ENCODE peak calls at places on chromosomes 13 and 19, in four cellular contexts. T is mammary epithelial cell, Y is GM23338, J is astrocyte. F is an unnamed sample.

GRCh38 chr13:68574053-68574452 is 1343.9 kb upstream of the PCDH9 start:
- DNase-seq in J (no peak), Y (no peak), T (no peak), F (no peak)

GRCh38 chr19:48509467-48510194 is 2.0 kb downstream of the LMTK3 start:
- DNase-seq in T (no peak), Y (peak), J (no peak), F (no peak)

GRCh38 chr13:110867380-110867779 is 47.5 kb downstream of the ANKRD10 start:
- DNase-seq in J (no peak), Y (no peak), T (no peak), F (no peak)

GRCh38 chr19:32873560-32873959 is 4.0 kb upstream of the SLC7A9 start:
- DNase-seq in J (no peak), Y (no peak), T (no peak), F (no peak)

GRCh38 chr19:27741236-27741635 is 1471.7 kb downstream of the UQCRFS1 start:
- DNase-seq in T (no peak), J (no peak), Y (no peak), F (no peak)

GRCh38 chr19:47475460-47475859 is 3.8 kb upstream of the SLC8A2 start:
- DNase-seq in T (no peak), Y (no peak), J (no peak), F (no peak)

GRCh38 chr13:20127563-20128458 is 33.0 kb downstream of the GJA3 start:
- DNase-seq in Y (peak), J (peak), T (peak), F (peak)

GRCh38 chr19:45901912-45902650 is at the start of gene MYPOP:
- DNase-seq in T (no peak), J (no peak), Y (peak), F (no peak)

GRCh38 chr13:39777527-39778061 is 122.1 kb downstream of the COG6 start:
- DNase-seq in J (peak), Y (peak), T (peak), F (peak)

GRCh38 chr19:1975081-1975480 is 34.1 kb downstream of the CSNK1G2 start:
- DNase-seq in Y (no peak), J (peak), T (no peak), F (no peak)

GRCh38 chr19:34391813-34392212 is 12.4 kb upstream of the PDCD2L start:
- DNase-seq in T (no peak), J (no peak), Y (no peak), F (no peak)

GRCh38 chr13:49701481-49701880 is 10.2 kb upstream of the EBPL start:
- DNase-seq in T (no peak), J (no peak), Y (no peak), F (no peak)

GRCh38 chr19:8615813-8616596 is 5.5 kb upstream of the ADAMTS10 start:
- DNase-seq in T (no peak), Y (peak), J (no peak), F (no peak)

GRCh38 chr13:97492257-97492656 is 58.3 kb downstream of the RAP2A start:
- DNase-seq in T (no peak), Y (no peak), J (no peak), F (no peak)

GRCh38 chr19:10601999-10602329 is 14.9 kb upstream of the AP1M2 start:
- DNase-seq in J (peak), Y (no peak), T (no peak), F (no peak)

GRCh38 chr19:29318581-29318980 is 105.6 kb upstream of the UQCRFS1 start:
- DNase-seq in T (no peak), J (no peak), Y (no peak), F (no peak)

GRCh38 chr19:31532034-31532433 is 182.8 kb upstream of the TSHZ3 start:
- DNase-seq in Y (no peak), T (no peak), J (no peak), F (no peak)

GRCh38 chr19:41395355-41395754 is 1.8 kb downstream of the EXOSC5 start:
- DNase-seq in T (no peak), Y (no peak), J (no peak), F (no peak)

GRCh38 chr13:112627161-112627560 is 39.2 kb upstream of the TUBGCP3 start:
- DNase-seq in J (no peak), T (no peak), Y (no peak), F (no peak)

GRCh38 chr19:18160792-18161690 is 8.1 kb downstream of the PIK3R2 start:
- DNase-seq in T (peak), J (no peak), Y (peak), F (no peak)

GRCh38 chr13:42477588-42478190 is 96.3 kb upstream of the TNFSF11 start:
- DNase-seq in T (no peak), Y (no peak), J (no peak), F (no peak)

GRCh38 chr19:55350620-55351315 is 3.8 kb downstream of the COX6B2 start:
- DNase-seq in T (no peak), Y (no peak), J (no peak), F (no peak)

GRCh38 chr19:48654299-48655059 is 8.5 kb upstream of the CA11 start:
- DNase-seq in J (no peak), Y (no peak), T (no peak), F (no peak)

GRCh38 chr13:97004886-97005285 is 10.6 kb upstream of the OXGR1 start:
- DNase-seq in Y (no peak), J (no peak), T (no peak), F (no peak)

GRCh38 chr19:42152285-42152684 is 20.0 kb upstream of the POU2F2 start:
- DNase-seq in J (no peak), Y (no peak), T (no peak), F (no peak)

GRCh38 chr13:23715762-23716235 is 145.6 kb downstream of the TNFRSF19 start:
- DNase-seq in Y (peak), T (no peak), J (no peak), F (no peak)

GRCh38 chr13:41384749-41385503 is 72.4 kb upstream of the RGCC start:
- DNase-seq in Y (peak), J (no peak), T (no peak), F (no peak)

GRCh38 chr19:14198384-14199376 is 7.3 kb downstream of the ADGRL1 start:
- DNase-seq in Y (peak), J (no peak), T (no peak), F (no peak)

GRCh38 chr19:55986487-55986886 is at the start of gene NLRP5:
- DNase-seq in J (no peak), T (no peak), Y (no peak), F (no peak)

GRCh38 chr13:45255253-45255987 is 54.6 kb upstream of the KCTD4 start:
- DNase-seq in J (no peak), T (no peak), Y (no peak), F (no peak)

GRCh38 chr13:37403776-37404497 is 194.6 kb downstream of the POSTN start:
- DNase-seq in T (peak), J (peak), Y (no peak), F (no peak)

DNA sequence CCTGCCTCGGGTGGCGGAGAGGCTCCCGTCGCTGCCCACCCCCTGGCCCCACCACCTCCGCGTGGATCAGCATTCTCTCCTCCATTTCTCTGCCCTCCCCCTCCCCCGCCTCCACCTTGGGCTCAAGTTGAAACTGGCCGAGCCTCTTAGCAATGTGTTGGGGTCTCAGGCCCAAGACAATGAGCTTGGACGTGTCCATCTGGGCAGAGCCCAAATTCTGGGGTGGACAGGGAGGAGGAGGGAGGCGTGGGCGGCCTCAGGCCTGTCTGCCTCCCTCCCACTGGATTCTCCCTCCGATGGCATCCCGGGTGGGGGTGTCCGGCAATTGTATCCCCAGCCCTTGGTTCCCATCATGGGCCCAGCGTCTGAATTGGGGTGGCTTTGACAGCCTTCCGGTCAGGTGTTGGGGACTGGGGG is 1.2 kb downstream of the CELF5 start:
- DNase-seq in J (no peak), T (no peak), Y (peak), F (no peak)
- TF ChIP-seq EZH2 in J (peak), T (no peak), Y (no peak), F (no peak)

GRCh38 chr13:33402975-33403374 is 117.4 kb upstream of the STARD13 start:
- DNase-seq in T (no peak), J (no peak), Y (no peak), F (no peak)
- H2AFZ ChIP-seq in T (no peak), J (no peak), Y (peak), F (no peak)

DNA sequence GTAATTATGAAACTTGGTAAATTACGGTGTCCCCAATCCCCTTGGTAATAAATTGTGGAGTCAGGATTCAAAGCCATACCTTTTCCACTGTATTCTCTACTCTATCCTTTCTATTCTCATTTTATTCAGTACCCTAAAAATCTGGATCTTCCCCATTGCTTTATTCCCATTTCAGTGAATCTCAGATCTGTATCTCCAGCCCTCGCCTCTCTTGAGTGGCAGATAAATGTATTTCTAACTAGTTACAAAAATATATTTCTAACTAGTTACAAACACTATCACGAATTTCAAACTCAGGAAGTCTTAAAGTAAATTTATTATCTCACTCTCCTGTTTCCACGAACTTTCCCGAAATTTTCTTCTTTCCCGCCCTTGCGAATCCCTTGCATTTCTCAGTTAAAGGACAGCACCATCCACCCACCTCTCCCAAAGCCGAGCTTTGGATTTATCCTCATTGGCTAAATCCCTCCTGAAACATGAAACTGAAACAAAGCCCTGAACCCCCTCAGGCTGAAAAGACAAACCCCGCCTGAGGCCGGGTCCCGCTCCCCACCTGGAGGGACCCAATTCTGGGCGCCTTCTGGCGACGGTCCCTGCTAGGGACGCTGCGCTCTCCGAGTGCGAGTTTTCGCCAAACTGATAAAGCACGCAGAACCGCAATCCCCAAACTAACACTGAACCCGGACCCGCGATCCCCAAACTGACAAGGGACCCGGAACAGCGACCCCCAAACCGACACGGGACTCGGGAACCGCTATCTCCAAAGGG is 164.3 kb upstream of the PABPC3 start:
- DNase-seq in T (no peak), Y (peak), J (no peak), F (no peak)
- TF ChIP-seq EZH2 in T (peak), Y (no peak), J (peak), F (no peak)

GRCh38 chr13:58792854-58793253 is 1161.3 kb downstream of the PCDH17 start:
- DNase-seq in J (no peak), T (no peak), Y (no peak), F (no peak)
- H2AFZ ChIP-seq in J (no peak), T (no peak), Y (no peak), F (no peak)

GRCh38 chr13:91347996-91348905 is 764 bp downstream of the MIR17HG start:
- DNase-seq in J (peak), T (peak), Y (no peak), F (peak)

GRCh38 chr13:91347212-91347995 is at the start of gene MIR17HG:
- DNase-seq in J (peak), T (peak), Y (peak), F (peak)

GRCh38 chr13:91348906-91349435 is 1.5 kb downstream of the MIR17HG start:
- DNase-seq in Y (peak), J (peak), T (peak), F (peak)

GRCh38 chr13:91346062-91346461 is 1.4 kb upstream of the MIR17HG start:
- DNase-seq in Y (no peak), J (no peak), T (no peak), F (no peak)

GRCh38 chr13:91346848-91347211 is 657 bp upstream of the MIR17HG start:
- DNase-seq in J (no peak), Y (peak), T (peak), F (no peak)
- TF ChIP-seq EZH2 in J (no peak), Y (no peak), T (no peak), F (no peak)

GRCh38 chr13:46893820-46894533 is 2.9 kb downstream of the HTR2A start:
- DNase-seq in J (no peak), T (peak), Y (peak), F (peak)

GRCh38 chr13:46896346-46897138 is at the start of gene HTR2A:
- DNase-seq in T (peak), Y (peak), J (no peak), F (no peak)

GRCh38 chr13:46899801-46900200 is 2.9 kb upstream of the HTR2A start:
- DNase-seq in J (no peak), T (no peak), Y (no peak), F (no peak)

GRCh38 chr13:46893221-46893620 is 3.6 kb downstream of the HTR2A start:
- DNase-seq in J (no peak), Y (peak), T (no peak), F (no peak)

DNA sequence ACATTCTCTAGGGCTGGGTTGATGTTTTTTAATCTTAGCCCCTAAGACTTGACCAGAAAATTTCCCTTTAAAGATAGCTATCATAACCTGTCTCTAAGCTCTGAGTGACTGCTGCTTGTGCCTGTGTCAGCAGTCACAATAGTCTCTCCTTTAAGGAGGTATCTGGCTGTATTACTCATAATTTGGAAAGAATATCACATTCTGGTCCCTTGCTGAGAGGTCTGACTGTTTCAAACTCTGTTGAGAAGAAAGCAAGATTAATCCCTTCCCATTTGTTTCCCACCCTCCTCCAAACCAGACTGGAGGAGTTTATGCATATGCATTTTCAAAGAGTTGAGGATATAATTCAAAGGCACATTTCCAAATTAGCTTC is 2.3 kb downstream of the HTR2A start:
- DNase-seq in J (no peak), Y (no peak), T (no peak), F (no peak)
- H2AFZ ChIP-seq in J (peak), Y (peak), T (peak), F (no peak)

GRCh38 chr13:51222510-51223283 is 499 bp downstream of the FAM124A start:
- DNase-seq in J (no peak), Y (peak), T (no peak), F (no peak)
- TF ChIP-seq EZH2 in J (peak), Y (no peak), T (peak), F (no peak)

GRCh38 chr13:46388308-46388707 is 1.3 kb upstream of the RUBCNL start:
- DNase-seq in T (no peak), Y (no peak), J (no peak), F (no peak)

GRCh38 chr13:46388846-46389245 is 1.8 kb upstream of the RUBCNL start:
- DNase-seq in J (no peak), T (peak), Y (peak), F (no peak)

GRCh38 chr13:46386426-46386995 is 541 bp downstream of the RUBCNL start:
- DNase-seq in Y (peak), J (no peak), T (no peak), F (no peak)

GRCh38 chr13:46385946-46386345 is 1.1 kb downstream of the RUBCNL start:
- DNase-seq in J (no peak), Y (peak), T (no peak), F (no peak)

GRCh38 chr13:46386996-46387851 is at the start of gene RUBCNL:
- DNase-seq in J (no peak), Y (peak), T (peak), F (no peak)
- H2AFZ ChIP-seq in J (peak), Y (peak), T (peak), F (no peak)

F was measured in PC-9.